ENCODE peak calls at places on chromosome 19, in six cellular contexts. One of them, this sample, is unnamed.

GRCh38 chr19:1658446-1659433 is 6.3 kb upstream of the TCF3 start:
- DNase-seq in stomach: no peak
- DNase-seq in lower lobe of right lung: no peak
- DNase-seq in uterus: no peak
- DNase-seq in brain microvascular endothelial cell: no peak
- DNase-seq in heart right ventricle: no peak
- DNase-seq in this sample: no peak

GRCh38 chr19:43818500-43818899 is 8.6 kb upstream of the ZNF283 start:
- DNase-seq in brain microvascular endothelial cell: no peak
- DNase-seq in heart right ventricle: no peak
- DNase-seq in lower lobe of right lung: no peak
- DNase-seq in uterus: no peak
- DNase-seq in stomach: no peak
- DNase-seq in this sample: no peak

GRCh38 chr19:6126335-6126974 is 9.0 kb upstream of the ACSBG2 start:
- DNase-seq in brain microvascular endothelial cell: peak
- DNase-seq in heart right ventricle: no peak
- DNase-seq in uterus: no peak
- DNase-seq in stomach: no peak
- DNase-seq in lower lobe of right lung: no peak
- DNase-seq in this sample: no peak

GRCh38 chr19:2317300-2317699 is 9.3 kb upstream of the LINGO3 start:
- DNase-seq in stomach: no peak
- DNase-seq in heart right ventricle: no peak
- DNase-seq in brain microvascular endothelial cell: no peak
- DNase-seq in uterus: no peak
- DNase-seq in lower lobe of right lung: no peak
- DNase-seq in this sample: no peak

GRCh38 chr19:6709549-6709948 is 10.9 kb downstream of the C3 start:
- DNase-seq in lower lobe of right lung: peak
- DNase-seq in uterus: no peak
- DNase-seq in brain microvascular endothelial cell: no peak
- DNase-seq in heart right ventricle: no peak
- DNase-seq in stomach: no peak
- DNase-seq in this sample: peak

GRCh38 chr19:43936219-43936618 is 1.1 kb upstream of the ZNF45 start:
- DNase-seq in uterus: no peak
- DNase-seq in lower lobe of right lung: no peak
- DNase-seq in heart right ventricle: no peak
- DNase-seq in stomach: no peak
- DNase-seq in brain microvascular endothelial cell: no peak
- DNase-seq in this sample: no peak

GRCh38 chr19:2049741-2050348 is 1.2 kb downstream of the MKNK2 start:
- DNase-seq in heart right ventricle: peak
- DNase-seq in stomach: peak
- DNase-seq in uterus: peak
- DNase-seq in lower lobe of right lung: peak
- DNase-seq in brain microvascular endothelial cell: peak
- DNase-seq in this sample: peak

GRCh38 chr19:3061214-3062161 is 807 bp downstream of the TLE5 start:
- DNase-seq in heart right ventricle: peak
- DNase-seq in stomach: peak
- DNase-seq in lower lobe of right lung: peak
- DNase-seq in brain microvascular endothelial cell: no peak
- DNase-seq in uterus: peak
- DNase-seq in this sample: peak

GRCh38 chr19:58409010-58409790 is 751 bp downstream of the ZNF584 start:
- DNase-seq in heart right ventricle: peak
- DNase-seq in stomach: no peak
- DNase-seq in uterus: no peak
- DNase-seq in brain microvascular endothelial cell: no peak
- DNase-seq in lower lobe of right lung: no peak
- DNase-seq in this sample: no peak

GRCh38 chr19:35021596-35021995 is 8.7 kb upstream of the SCN1B start:
- DNase-seq in uterus: no peak
- DNase-seq in stomach: no peak
- DNase-seq in brain microvascular endothelial cell: no peak
- DNase-seq in heart right ventricle: no peak
- DNase-seq in lower lobe of right lung: no peak
- DNase-seq in this sample: no peak

GRCh38 chr19:46849610-46850009 is 1.0 kb downstream of the AP2S1 start:
- DNase-seq in lower lobe of right lung: no peak
- DNase-seq in uterus: no peak
- DNase-seq in stomach: no peak
- DNase-seq in heart right ventricle: no peak
- DNase-seq in brain microvascular endothelial cell: no peak
- DNase-seq in this sample: peak

GRCh38 chr19:5148794-5149190 is 179.9 kb downstream of the KDM4B start:
- DNase-seq in stomach: no peak
- DNase-seq in uterus: no peak
- DNase-seq in heart right ventricle: peak
- DNase-seq in brain microvascular endothelial cell: no peak
- DNase-seq in lower lobe of right lung: no peak
- DNase-seq in this sample: peak

GRCh38 chr19:51729781-51730180 is 6.0 kb upstream of the HAS1 start:
- DNase-seq in stomach: no peak
- DNase-seq in uterus: no peak
- DNase-seq in heart right ventricle: no peak
- DNase-seq in lower lobe of right lung: no peak
- DNase-seq in brain microvascular endothelial cell: no peak
- DNase-seq in this sample: no peak

GRCh38 chr19:6011206-6011605 is 33.3 kb upstream of the RANBP3 start:
- DNase-seq in brain microvascular endothelial cell: no peak
- DNase-seq in heart right ventricle: no peak
- DNase-seq in lower lobe of right lung: no peak
- DNase-seq in uterus: no peak
- DNase-seq in stomach: no peak
- DNase-seq in this sample: no peak

GRCh38 chr19:41695745-41696144 is 7.7 kb upstream of the CEACAM7 start:
- DNase-seq in heart right ventricle: no peak
- DNase-seq in uterus: no peak
- DNase-seq in stomach: no peak
- DNase-seq in brain microvascular endothelial cell: no peak
- DNase-seq in lower lobe of right lung: no peak
- DNase-seq in this sample: no peak

GRCh38 chr19:5799247-5800241 is 5.3 kb upstream of the NRTN start:
- DNase-seq in heart right ventricle: peak
- DNase-seq in lower lobe of right lung: no peak
- DNase-seq in uterus: no peak
- DNase-seq in brain microvascular endothelial cell: no peak
- DNase-seq in stomach: peak
- DNase-seq in this sample: no peak

GRCh38 chr19:43620061-43621001 is 902 bp upstream of the ZNF428 start:
- DNase-seq in uterus: no peak
- DNase-seq in brain microvascular endothelial cell: no peak
- DNase-seq in heart right ventricle: peak
- DNase-seq in stomach: no peak
- DNase-seq in lower lobe of right lung: peak
- DNase-seq in this sample: peak

GRCh38 chr19:43560687-43561086 is 14.6 kb downstream of the XRCC1 start:
- DNase-seq in brain microvascular endothelial cell: peak
- DNase-seq in uterus: no peak
- DNase-seq in heart right ventricle: no peak
- DNase-seq in stomach: no peak
- DNase-seq in lower lobe of right lung: no peak
- DNase-seq in this sample: peak

GRCh38 chr19:12564016-12564664 is 12.9 kb upstream of the ZNF564 start:
- DNase-seq in brain microvascular endothelial cell: peak
- DNase-seq in heart right ventricle: peak
- DNase-seq in lower lobe of right lung: peak
- DNase-seq in uterus: peak
- DNase-seq in stomach: peak
- DNase-seq in this sample: peak

GRCh38 chr19:33641261-33641660 is 19.5 kb downstream of the CHST8 start:
- DNase-seq in heart right ventricle: no peak
- DNase-seq in stomach: no peak
- DNase-seq in uterus: no peak
- DNase-seq in brain microvascular endothelial cell: no peak
- DNase-seq in lower lobe of right lung: peak
- DNase-seq in this sample: no peak

GRCh38 chr19:2338055-2338615 is 9.7 kb downstream of the SPPL2B start:
- DNase-seq in heart right ventricle: no peak
- DNase-seq in uterus: no peak
- DNase-seq in stomach: no peak
- DNase-seq in lower lobe of right lung: no peak
- DNase-seq in brain microvascular endothelial cell: no peak
- DNase-seq in this sample: no peak

GRCh38 chr19:7863157-7863970 is 10.8 kb downstream of the PRR36 start:
- DNase-seq in brain microvascular endothelial cell: no peak
- DNase-seq in heart right ventricle: no peak
- DNase-seq in uterus: no peak
- DNase-seq in lower lobe of right lung: no peak
- DNase-seq in stomach: no peak
- DNase-seq in this sample: peak

GRCh38 chr19:13051581-13052165 is 51.0 kb downstream of the LYL1 start:
- DNase-seq in lower lobe of right lung: peak
- DNase-seq in heart right ventricle: peak
- DNase-seq in brain microvascular endothelial cell: no peak
- DNase-seq in stomach: peak
- DNase-seq in uterus: peak
- DNase-seq in this sample: peak

GRCh38 chr19:35752746-35753350 is 4.0 kb downstream of the HSPB6 start:
- DNase-seq in stomach: no peak
- DNase-seq in brain microvascular endothelial cell: no peak
- DNase-seq in uterus: no peak
- DNase-seq in lower lobe of right lung: no peak
- DNase-seq in heart right ventricle: no peak
- DNase-seq in this sample: no peak

GRCh38 chr19:47435196-47435595 is 15.9 kb upstream of the MEIS3 start:
- DNase-seq in lower lobe of right lung: peak
- DNase-seq in brain microvascular endothelial cell: no peak
- DNase-seq in heart right ventricle: no peak
- DNase-seq in uterus: no peak
- DNase-seq in stomach: no peak
- DNase-seq in this sample: no peak

DNA sequence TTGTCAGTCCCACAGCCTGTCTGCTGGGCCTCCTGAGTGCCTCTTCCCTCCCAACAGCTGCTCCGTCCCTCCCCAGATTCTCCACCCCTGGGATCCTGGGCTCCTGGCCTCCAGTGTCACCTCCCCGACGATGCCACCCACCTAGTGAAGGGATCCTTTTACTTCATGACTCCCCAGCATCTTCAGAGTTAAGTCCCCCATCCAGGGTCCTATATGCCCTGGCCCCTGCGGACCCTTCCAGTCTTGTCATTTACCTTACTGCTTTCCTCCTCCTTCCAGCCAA is 4.5 kb upstream of the PRX start:
- DNase-seq in stomach: no peak
- DNase-seq in heart right ventricle: no peak
- DNase-seq in lower lobe of right lung: no peak
- DNase-seq in brain microvascular endothelial cell: no peak
- DNase-seq in uterus: no peak
- DNase-seq in this sample: no peak
- H3K27ac ChIP-seq in stomach: peak
- H3K27ac ChIP-seq in heart right ventricle: peak
- H3K27ac ChIP-seq in lower lobe of right lung: peak
- H3K27ac ChIP-seq in brain microvascular endothelial cell: no peak
- H3K27ac ChIP-seq in uterus: peak
- H3K27ac ChIP-seq in this sample: peak

GRCh38 chr19:16043156-16043757 is 33.0 kb upstream of the TPM4 start:
- DNase-seq in stomach: no peak
- DNase-seq in uterus: no peak
- DNase-seq in lower lobe of right lung: no peak
- DNase-seq in heart right ventricle: no peak
- DNase-seq in brain microvascular endothelial cell: no peak
- DNase-seq in this sample: no peak

GRCh38 chr19:16039545-16039944 is 36.8 kb upstream of the TPM4 start:
- DNase-seq in lower lobe of right lung: peak
- DNase-seq in uterus: no peak
- DNase-seq in brain microvascular endothelial cell: no peak
- DNase-seq in stomach: no peak
- DNase-seq in heart right ventricle: no peak
- DNase-seq in this sample: no peak

GRCh38 chr19:16042533-16043085 is 33.7 kb upstream of the TPM4 start:
- DNase-seq in brain microvascular endothelial cell: peak
- DNase-seq in stomach: no peak
- DNase-seq in heart right ventricle: no peak
- DNase-seq in uterus: no peak
- DNase-seq in lower lobe of right lung: no peak
- DNase-seq in this sample: no peak

GRCh38 chr19:16040642-16041041 is 35.7 kb upstream of the TPM4 start:
- DNase-seq in brain microvascular endothelial cell: no peak
- DNase-seq in heart right ventricle: no peak
- DNase-seq in uterus: no peak
- DNase-seq in lower lobe of right lung: no peak
- DNase-seq in stomach: no peak
- DNase-seq in this sample: no peak

DNA sequence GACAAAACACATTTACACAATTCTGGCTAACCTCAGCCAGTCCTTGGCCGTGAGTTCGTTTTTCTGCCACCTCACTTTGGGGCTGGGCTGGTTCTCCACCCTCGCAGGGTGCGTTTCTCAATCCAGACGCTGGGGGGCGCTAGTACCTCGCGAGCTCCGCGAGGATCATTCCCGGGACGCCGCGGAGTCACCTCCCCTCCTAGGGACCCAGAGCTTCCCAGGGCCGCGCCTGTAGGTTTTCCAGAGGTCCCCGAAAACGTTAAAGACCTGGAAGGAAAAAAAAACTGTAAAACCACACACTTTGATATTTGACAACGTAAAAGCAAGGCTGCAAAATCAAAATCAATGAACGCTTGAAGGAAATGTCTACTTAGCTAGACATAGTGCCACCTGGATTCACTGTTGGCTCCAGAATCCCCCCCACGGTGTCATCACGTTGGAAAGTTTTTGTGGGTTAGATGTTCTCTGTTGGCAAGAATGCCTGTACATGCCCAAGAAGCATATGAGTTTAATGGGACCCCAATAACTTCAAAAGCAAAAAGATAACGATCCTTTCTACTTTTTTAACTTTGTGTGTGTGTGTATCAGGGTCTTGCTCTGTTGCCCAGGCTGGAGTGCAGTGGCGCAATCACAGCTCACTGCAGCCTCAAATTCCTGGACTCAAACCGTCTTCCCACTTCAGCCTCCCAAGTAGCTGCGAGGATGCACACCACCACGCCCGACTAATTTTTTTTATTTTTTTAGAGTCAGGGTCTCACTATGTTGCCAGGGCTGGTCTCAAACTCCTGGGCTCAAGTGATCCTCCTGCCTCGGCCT is 34.5 kb upstream of the TPM4 start:
- DNase-seq in lower lobe of right lung: peak
- DNase-seq in heart right ventricle: peak
- DNase-seq in stomach: peak
- DNase-seq in uterus: peak
- DNase-seq in brain microvascular endothelial cell: peak
- DNase-seq in this sample: peak
- H3K4me3 ChIP-seq in lower lobe of right lung: no peak
- H3K4me3 ChIP-seq in heart right ventricle: no peak
- H3K4me3 ChIP-seq in stomach: peak
- H3K4me3 ChIP-seq in uterus: no peak
- H3K4me3 ChIP-seq in brain microvascular endothelial cell: peak
- H3K4me3 ChIP-seq in this sample: no peak

GRCh38 chr19:16025108-16026101 is 50.9 kb upstream of the TPM4 start:
- DNase-seq in brain microvascular endothelial cell: peak
- DNase-seq in lower lobe of right lung: no peak
- DNase-seq in uterus: no peak
- DNase-seq in stomach: peak
- DNase-seq in heart right ventricle: no peak
- DNase-seq in this sample: no peak
- TF ChIP-seq CTCF in brain microvascular endothelial cell: peak
- TF ChIP-seq CTCF in lower lobe of right lung: peak
- TF ChIP-seq CTCF in uterus: peak
- TF ChIP-seq CTCF in stomach: peak
- TF ChIP-seq CTCF in heart right ventricle: peak
- TF ChIP-seq CTCF in this sample: peak

GRCh38 chr19:38180071-38180470 is 44.0 kb downstream of the DPF1 start:
- DNase-seq in uterus: no peak
- DNase-seq in stomach: no peak
- DNase-seq in lower lobe of right lung: no peak
- DNase-seq in brain microvascular endothelial cell: no peak
- DNase-seq in heart right ventricle: no peak
- DNase-seq in this sample: no peak
- H3K27ac ChIP-seq in uterus: no peak
- H3K27ac ChIP-seq in stomach: no peak
- H3K27ac ChIP-seq in lower lobe of right lung: no peak
- H3K27ac ChIP-seq in brain microvascular endothelial cell: no peak
- H3K27ac ChIP-seq in heart right ventricle: no peak
- H3K27ac ChIP-seq in this sample: no peak